ENCODE peak calls at places on chromosomes 6 and 20, in six cellular contexts. M is colonic mucosa, B is lower leg skin, E is heart left ventricle, X is choroid plexus epithelial cell, U is cardiac muscle cell. R is an unnamed sample.

GRCh38 chr6:13268914-13269532 is 59.3 kb downstream of the TBC1D7 start:
- DNase-seq in U (peak; percentile 77), M (no peak), X (peak; percentile 87), E (no peak), B (no peak), R (peak; percentile 83)

GRCh38 chr6:163951990-163952389 is 537.5 kb downstream of the QKI start:
- DNase-seq in X (no peak), E (no peak), U (no peak), B (no peak), M (no peak), R (no peak)

GRCh38 chr6:158718431-158719126 is 68.7 kb downstream of the SYTL3 start:
- DNase-seq in E (no peak), U (peak; percentile 53), M (no peak), B (no peak), X (peak; percentile 63), R (peak; percentile 43)

GRCh38 chr6:83270971-83271714 is 78.0 kb downstream of the RWDD2A start:
- DNase-seq in X (peak; percentile 88), M (no peak), E (no peak), U (peak; percentile 77), B (no peak), R (peak; percentile 76)

GRCh38 chr20:44959082-44959895 is 908 bp downstream of the TOMM34 start:
- DNase-seq in X (peak; percentile 67), E (no peak), B (no peak), M (no peak), U (peak; percentile 51), R (peak; percentile 58)

GRCh38 chr6:52389626-52390360 is 27.8 kb downstream of the PAQR8 start:
- DNase-seq in B (no peak), X (peak; percentile 45), M (peak; percentile 86), U (peak; percentile 43), E (peak; percentile 35), R (peak; percentile 44)

GRCh38 chr20:10111144-10111771 is 76.5 kb downstream of the ANKEF1 start:
- DNase-seq in U (no peak), B (no peak), M (peak; percentile 32), E (no peak), X (no peak), R (no peak)

GRCh38 chr6:142856857-142857608 is 87.9 kb downstream of the HIVEP2 start:
- DNase-seq in E (no peak), X (no peak), B (no peak), U (no peak), M (no peak), R (no peak)

GRCh38 chr6:33613794-33614166 is 7.3 kb upstream of the ITPR3 start:
- DNase-seq in B (no peak), U (peak; percentile 45), X (no peak), E (no peak), M (no peak), R (no peak)

GRCh38 chr6:16769131-16769985 is 8.1 kb upstream of the ATXN1 start:
- DNase-seq in B (peak; percentile 60), X (peak; percentile 89), E (no peak), M (peak; percentile 62), U (peak; percentile 93), R (peak; percentile 85)

GRCh38 chr6:118788702-118789101 is 105.2 kb upstream of the ASF1A start:
- DNase-seq in B (no peak), E (no peak), U (no peak), M (no peak), X (no peak), R (no peak)

GRCh38 chr6:131949909-131950766 is 1.0 kb downstream of the CCN2 start:
- DNase-seq in M (peak; percentile 83), U (peak; percentile 96), E (peak; percentile 78), B (peak; percentile 56), X (peak; percentile 97), R (peak; percentile 96)

GRCh38 chr6:1604347-1604990 is 5.2 kb upstream of the FOXC1 start:
- DNase-seq in U (peak; percentile 64), X (no peak), M (peak; percentile 61), B (no peak), E (peak; percentile 81), R (peak; percentile 48)

GRCh38 chr6:1606533-1607235 is 3.0 kb upstream of the FOXC1 start:
- DNase-seq in U (no peak), E (no peak), X (no peak), M (no peak), B (no peak), R (no peak)

GRCh38 chr6:1605822-1606532 is 3.7 kb upstream of the FOXC1 start:
- DNase-seq in E (peak; percentile 22), M (no peak), B (no peak), X (no peak), U (no peak), R (no peak)

GRCh38 chr6:1603708-1604346 is 5.9 kb upstream of the FOXC1 start:
- DNase-seq in M (no peak), B (no peak), X (no peak), E (no peak), U (no peak), R (no peak)

GRCh38 chr6:1604991-1605821 is 4.5 kb upstream of the FOXC1 start:
- DNase-seq in E (peak; percentile 29), B (no peak), U (no peak), M (no peak), X (no peak), R (no peak)
- H3K4me3 ChIP-seq in E (peak overlapping the region; percentile 58), B (peak overlapping the region; percentile 23), U (peak overlapping the region; percentile 42), M (peak overlapping the region; percentile 48), X (no peak overlapping the region), R (peak overlapping the region; percentile 45)

GRCh38 chr6:64732888-64733287 is 974.1 kb downstream of the EYS start:
- DNase-seq in U (peak; percentile 71), B (no peak), M (no peak), X (peak; percentile 69), E (no peak), R (peak; percentile 72)
- TF ChIP-seq CTCF in U (peak; percentile 45), B (no peak), M (no peak), X (peak; percentile 48), E (no peak), R (peak; percentile 51)

DNA sequence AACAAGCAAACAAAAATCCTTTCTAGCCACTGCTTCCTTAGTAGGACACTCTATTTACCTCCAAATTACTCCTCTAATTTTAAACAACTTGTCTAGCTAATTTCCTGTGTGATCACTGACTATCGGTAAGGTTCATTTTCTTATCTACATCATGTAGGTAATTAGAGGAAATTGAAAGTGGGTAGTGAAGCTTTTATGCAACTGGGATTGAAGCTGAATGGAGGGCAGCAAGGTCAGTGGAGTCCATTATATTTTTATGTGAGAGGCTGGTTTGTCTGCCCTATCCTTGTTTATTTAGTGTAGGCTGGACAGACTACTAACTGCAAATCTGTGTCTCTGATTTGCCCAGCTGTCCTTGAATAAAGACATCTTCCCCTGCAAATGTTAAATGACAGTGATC is 88.5 kb upstream of the SIM1 start:
- DNase-seq in E (no peak), M (no peak), U (no peak), X (no peak), B (no peak), R (no peak)
- H3K4me3 ChIP-seq in E (no peak overlapping the region), M (no peak overlapping the region), U (no peak overlapping the region), X (no peak overlapping the region), B (no peak overlapping the region), R (no peak overlapping the region)

DNA sequence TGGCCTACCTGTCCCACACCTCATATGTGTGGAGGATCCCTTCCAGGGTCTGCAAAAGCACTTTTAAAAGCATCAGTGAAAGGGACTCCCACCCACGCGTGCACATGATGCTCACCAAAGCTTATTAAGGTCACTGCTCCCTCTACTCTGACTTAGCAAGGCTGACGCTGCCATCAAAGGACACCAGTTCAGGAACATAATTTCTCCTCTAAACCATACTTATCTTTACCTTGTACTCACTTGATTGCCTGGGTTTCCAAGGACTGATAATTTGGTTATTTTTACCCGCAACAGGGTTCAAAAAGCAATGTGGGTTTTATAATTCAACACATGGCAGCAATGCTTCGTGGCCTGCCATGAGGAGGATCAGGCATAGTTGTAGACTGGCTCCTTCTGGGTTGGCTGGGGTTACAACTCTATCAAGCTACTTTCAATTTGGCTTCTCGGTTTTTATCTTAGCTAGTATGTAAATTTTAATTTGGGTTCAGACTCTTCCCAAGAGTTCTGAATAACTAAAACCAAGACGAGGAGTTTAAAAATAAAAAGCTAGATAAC is 52.2 kb upstream of the EMILIN3 start:
- DNase-seq in M (no peak), U (no peak), X (no peak), E (peak; percentile 46), B (no peak), R (no peak)
- TF ChIP-seq CTCF in M (no peak), U (no peak), X (no peak), E (no peak), B (no peak), R (no peak)

R was measured in fibroblast of pulmonary artery.